ENCODE peak calls at places on chromosomes 3 and 15, in eight cellular contexts. F is epithelial cell of prostate, I is sigmoid colon, R is IMR-90, A is pancreas, U is body of pancreas, K is psoas muscle, T is left ventricle myocardium inferior. Y is an unnamed sample.

GRCh38 chr3:45962033-45962432 is 18.8 kb downstream of the CXCR6 start:
- DNase-seq in F (no peak), I (no peak), R (no peak), A (no peak), U (no peak), K (no peak), T (no peak), Y (no peak)

GRCh38 chr3:45830121-45830520 is 11.8 kb downstream of the LZTFL1 start:
- DNase-seq in F (no peak), I (no peak), R (no peak), A (no peak), U (no peak), K (no peak), T (no peak), Y (no peak)

GRCh38 chr3:50805321-50805720 is 130.6 kb downstream of the DOCK3 start:
- DNase-seq in F (no peak), I (no peak), R (no peak), A (no peak), U (no peak), K (no peak), T (no peak), Y (no peak)

GRCh38 chr3:187139126-187139894 is at the start of gene RPL39L:
- DNase-seq in F (peak), I (peak), R (peak), A (peak), U (peak), K (peak), T (peak), Y (peak)

GRCh38 chr3:194711913-194712312 is 26.2 kb downstream of the FAM43A start:
- DNase-seq in F (peak), I (no peak), R (peak), A (no peak), U (peak), K (peak), T (no peak), Y (no peak)

GRCh38 chr3:138629526-138629925 is 21.0 kb downstream of the FAIM start:
- DNase-seq in F (no peak), I (no peak), R (peak), A (no peak), U (no peak), K (no peak), T (no peak), Y (no peak)

GRCh38 chr3:129723558-129724324 is 117.3 kb upstream of the PLXND1 start:
- DNase-seq in F (peak), I (peak), R (peak), A (no peak), U (peak), K (peak), T (peak), Y (peak)

GRCh38 chr3:155202626-155203025 is 90.9 kb downstream of the STRIT1 start:
- DNase-seq in F (no peak), I (no peak), R (peak), A (no peak), U (no peak), K (no peak), T (no peak), Y (no peak)

GRCh38 chr3:21643752-21644151 is 107.3 kb downstream of the ZNF385D start:
- DNase-seq in F (no peak), I (no peak), R (no peak), A (no peak), U (no peak), K (no peak), T (no peak), Y (no peak)

GRCh38 chr15:34799149-34799824 is 3.9 kb upstream of the ACTC1 start:
- DNase-seq in F (no peak), I (no peak), R (no peak), A (peak), U (peak), K (peak), T (peak), Y (no peak)

GRCh38 chr15:70095387-70096214 is 2.1 kb downstream of the TLE3 start:
- DNase-seq in F (no peak), I (peak), R (no peak), A (peak), U (peak), K (peak), T (no peak), Y (peak)

GRCh38 chr15:71114887-71115566 is at the start of gene THSD4:
- DNase-seq in F (no peak), I (peak), R (peak), A (peak), U (peak), K (peak), T (peak), Y (peak)

GRCh38 chr3:113287818-113288648 is 76.7 kb downstream of the BOC start:
- DNase-seq in F (no peak), I (peak), R (peak), A (no peak), U (peak), K (no peak), T (no peak), Y (peak)

GRCh38 chr3:135240426-135240825 is 445.4 kb downstream of the EPHB1 start:
- DNase-seq in F (no peak), I (no peak), R (no peak), A (no peak), U (no peak), K (no peak), T (no peak), Y (no peak)

GRCh38 chr15:66720206-66721010 is 18.4 kb downstream of the SMAD6 start:
- DNase-seq in F (no peak), I (no peak), R (peak), A (no peak), U (no peak), K (peak), T (no peak), Y (no peak)

GRCh38 chr3:13572926-13573623 is 24.1 kb downstream of the FBLN2 start:
- DNase-seq in F (no peak), I (no peak), R (no peak), A (no peak), U (no peak), K (no peak), T (no peak), Y (no peak)

GRCh38 chr15:43498988-43499387 is 6.0 kb upstream of the TP53BP1 start:
- DNase-seq in F (no peak), I (no peak), R (no peak), A (no peak), U (no peak), K (no peak), T (no peak), Y (no peak)
- H3K27ac ChIP-seq in F (no peak), I (no peak), R (no peak), A (no peak), U (no peak), K (no peak), T (no peak), Y (no peak)

DNA sequence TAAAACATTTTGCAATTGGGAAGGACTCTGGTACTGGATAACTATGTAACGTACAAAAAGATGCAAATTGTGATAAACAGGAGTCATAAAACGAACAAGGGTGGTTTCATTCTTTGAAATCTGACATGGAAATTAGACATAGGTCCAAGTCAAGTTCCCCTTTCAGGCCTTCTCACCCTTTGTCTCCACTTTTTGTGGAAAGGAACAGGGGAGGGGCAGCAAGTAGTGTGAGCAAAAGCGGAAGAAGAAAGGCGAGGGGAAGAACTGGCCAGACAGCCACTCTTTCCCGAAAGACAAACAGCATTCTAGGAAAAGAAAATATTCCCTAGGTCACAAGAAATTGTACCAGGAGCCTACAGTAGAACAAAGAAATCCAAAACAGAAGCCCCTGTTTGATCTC is 52.6 kb downstream of the MCF2L2 start:
- DNase-seq in F (no peak), I (no peak), R (no peak), A (no peak), U (peak), K (no peak), T (no peak), Y (no peak)
- H3K27ac ChIP-seq in F (no peak), I (no peak), R (no peak), A (no peak), U (no peak), K (no peak), T (no peak), Y (no peak)

DNA sequence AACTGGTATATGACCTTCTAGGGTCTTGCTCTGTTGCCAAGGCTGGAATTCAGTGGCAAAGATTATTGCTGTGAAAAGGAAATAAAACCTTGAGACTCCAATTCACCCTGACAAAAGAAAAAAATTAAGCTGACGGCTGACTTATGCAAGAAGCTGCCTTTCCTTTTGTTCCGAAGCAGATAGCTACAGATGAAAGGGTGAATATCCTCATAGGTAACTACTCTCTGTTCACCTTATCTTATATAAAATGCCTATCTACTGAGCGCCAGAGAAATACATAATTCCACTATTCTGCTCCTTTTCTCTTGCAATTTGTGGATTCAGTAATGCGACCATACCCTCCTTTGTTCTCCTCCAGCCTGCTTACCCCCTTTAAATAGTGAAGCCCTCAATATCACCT is 68.8 kb downstream of the HERC1 start:
- DNase-seq in F (no peak), I (no peak), R (no peak), A (no peak), U (no peak), K (no peak), T (no peak), Y (no peak)
- H3K27ac ChIP-seq in F (no peak), I (no peak), R (no peak), A (no peak), U (peak), K (peak), T (no peak), Y (no peak)

GRCh38 chr3:15804553-15805095 is 6.8 kb upstream of the ANKRD28 start:
- DNase-seq in F (no peak), I (no peak), R (no peak), A (no peak), U (no peak), K (no peak), T (no peak), Y (no peak)
- H3K27ac ChIP-seq in F (peak), I (no peak), R (no peak), A (no peak), U (no peak), K (peak), T (no peak), Y (no peak)

GRCh38 chr15:30903497-30904187 is at the start of gene FAN1:
- DNase-seq in F (peak), I (peak), R (peak), A (peak), U (peak), K (peak), T (peak), Y (peak)

GRCh38 chr15:30904812-30905211 is 1.1 kb downstream of the FAN1 start:
- DNase-seq in F (no peak), I (no peak), R (no peak), A (no peak), U (no peak), K (no peak), T (no peak), Y (no peak)

GRCh38 chr15:30905821-30906220 is 2.1 kb downstream of the FAN1 start:
- DNase-seq in F (no peak), I (no peak), R (peak), A (no peak), U (no peak), K (no peak), T (no peak), Y (peak)

GRCh38 chr15:30901889-30902288 is 1.8 kb upstream of the FAN1 start:
- DNase-seq in F (no peak), I (no peak), R (no peak), A (no peak), U (no peak), K (no peak), T (no peak), Y (no peak)

GRCh38 chr15:30906366-30906765 is 2.7 kb downstream of the FAN1 start:
- DNase-seq in F (no peak), I (no peak), R (no peak), A (no peak), U (no peak), K (no peak), T (no peak), Y (peak)
- H3K27ac ChIP-seq in F (no peak), I (no peak), R (no peak), A (no peak), U (no peak), K (no peak), T (no peak), Y (peak)

GRCh38 chr15:83673385-83673784 is 19.5 kb downstream of the ADAMTSL3 start:
- DNase-seq in F (no peak), I (no peak), R (no peak), A (no peak), U (no peak), K (no peak), T (no peak), Y (no peak)
- H3K27ac ChIP-seq in F (no peak), I (peak), R (no peak), A (no peak), U (no peak), K (no peak), T (peak), Y (no peak)

GRCh38 chr3:99867594-99868437 is 50.2 kb downstream of the CMSS1 start:
- DNase-seq in F (no peak), I (no peak), R (no peak), A (no peak), U (no peak), K (no peak), T (no peak), Y (no peak)
- H3K27ac ChIP-seq in F (no peak), I (peak), R (peak), A (no peak), U (no peak), K (peak), T (peak), Y (peak)

GRCh38 chr15:90881978-90882721 is 2.2 kb upstream of the FES start:
- DNase-seq in F (no peak), I (no peak), R (no peak), A (peak), U (no peak), K (no peak), T (no peak), Y (no peak)
- H3K27ac ChIP-seq in F (no peak), I (no peak), R (no peak), A (no peak), U (peak), K (no peak), T (peak), Y (no peak)

GRCh38 chr15:78162038-78162437 is 12.9 kb downstream of the IDH3A start:
- DNase-seq in F (no peak), I (no peak), R (no peak), A (no peak), U (no peak), K (no peak), T (no peak), Y (no peak)
- H3K27ac ChIP-seq in F (no peak), I (no peak), R (no peak), A (no peak), U (no peak), K (no peak), T (no peak), Y (no peak)